ENCODE peak calls at places on chromosome 9, in ten cellular contexts. S is HepG2, G is GM23248, L is cardiac muscle cell, C is upper lobe of right lung, Z is right cardiac atrium, H is MM.1S, T is AG04450, P is neural progenitor cell, D is IMR-90. O is an unnamed sample.

GRCh38 chr9:15824310-15824709 is 271.5 kb downstream of the CCDC171 start:
- DNase-seq in P (peak; percentile 7), S (peak; percentile 28), L (peak; percentile 1), H (no peak), T (no peak), Z (no peak), C (no peak), G (peak; percentile 14), D (peak; percentile 21), O (no peak)

GRCh38 chr9:2622361-2623045 is 916 bp downstream of the VLDLR start:
- DNase-seq in L (peak; percentile 66), D (peak; percentile 17), S (no peak), T (no peak), Z (peak; percentile 35), P (peak; percentile 59), C (peak; percentile 74), H (no peak), G (peak; percentile 73), O (no peak)

GRCh38 chr9:128246471-128246870 is 29.3 kb downstream of the GOLGA2 start:
- DNase-seq in Z (no peak), D (no peak), T (no peak), G (no peak), C (no peak), P (no peak), H (no peak), S (no peak), L (no peak), O (no peak)

GRCh38 chr9:87350915-87351314 is 146.8 kb upstream of the DAPK1 start:
- DNase-seq in L (no peak), T (no peak), H (no peak), S (no peak), P (no peak), G (peak; percentile 34), C (no peak), Z (no peak), D (no peak), O (no peak)

GRCh38 chr9:27528886-27529315 is 713 bp downstream of the MOB3B start:
- DNase-seq in G (peak; percentile 38), P (peak; percentile 80), Z (peak; percentile 41), T (no peak), C (peak; percentile 82), L (peak; percentile 56), D (no peak), H (no peak), S (no peak), O (no peak)

GRCh38 chr9:97557606-97558095 is 56.2 kb downstream of the TMOD1 start:
- DNase-seq in D (no peak), S (no peak), Z (peak; percentile 84), L (no peak), P (no peak), C (peak; percentile 37), H (no peak), T (no peak), G (no peak), O (peak; percentile 80)

GRCh38 chr9:89428901-89429890 is 68.7 kb downstream of the SEMA4D start:
- DNase-seq in Z (no peak), P (peak; percentile 46), S (no peak), H (no peak), L (peak; percentile 38), T (no peak), D (no peak), C (no peak), G (no peak), O (no peak)

GRCh38 chr9:4894076-4894475 is 91.0 kb upstream of the JAK2 start:
- DNase-seq in P (no peak), D (peak; percentile 65), G (peak; percentile 80), H (no peak), L (no peak), T (no peak), Z (no peak), S (no peak), C (no peak), O (no peak)

GRCh38 chr9:120480707-120481106 is 99.3 kb downstream of the CDK5RAP2 start:
- DNase-seq in S (no peak), C (no peak), T (no peak), L (no peak), D (no peak), P (no peak), H (no peak), G (peak; percentile 39), Z (no peak), O (no peak)

GRCh38 chr9:115115924-115116323 is 2.0 kb downstream of the TNC start:
- DNase-seq in T (no peak), C (no peak), G (peak; percentile 94), D (peak; percentile 82), P (no peak), S (no peak), L (no peak), H (no peak), Z (no peak), O (no peak)
- H3K27me3 ChIP-seq in T (no peaks in the 10 kb centered on the region), C (no peaks in the 10 kb centered on the region), G (no peaks in the 10 kb centered on the region), D (no peaks in the 10 kb centered on the region), P (peaks cover 42% of the 10 kb centered on the region), S (no peaks in the 10 kb centered on the region), L (no peaks in the 10 kb centered on the region), H (no peaks in the 10 kb centered on the region), Z (peaks cover 2% of the 10 kb centered on the region), O (no peaks in the 10 kb centered on the region)

GRCh38 chr9:113547501-113547900 is 84.0 kb downstream of the RGS3 start:
- DNase-seq in H (no peak), P (no peak), S (no peak), G (no peak), Z (no peak), D (no peak), L (no peak), T (no peak), C (no peak), O (no peak)

GRCh38 chr9:113545068-113545467 is 81.5 kb downstream of the RGS3 start:
- DNase-seq in D (no peak), P (no peak), L (no peak), H (no peak), S (no peak), C (no peak), G (no peak), T (no peak), Z (no peak), O (no peak)

GRCh38 chr9:113548221-113549041 is 84.9 kb downstream of the RGS3 start:
- DNase-seq in D (no peak), L (peak; percentile 82), T (no peak), S (peak; percentile 93), C (peak; percentile 77), H (peak; percentile 74), P (peak; percentile 20), Z (peak; percentile 90), G (peak; percentile 55), O (peak; percentile 17)

GRCh38 chr9:113544001-113544340 is 80.4 kb downstream of the RGS3 start:
- DNase-seq in T (no peak), G (no peak), P (no peak), Z (no peak), S (no peak), H (no peak), L (no peak), C (no peak), D (no peak), O (no peak)

DNA sequence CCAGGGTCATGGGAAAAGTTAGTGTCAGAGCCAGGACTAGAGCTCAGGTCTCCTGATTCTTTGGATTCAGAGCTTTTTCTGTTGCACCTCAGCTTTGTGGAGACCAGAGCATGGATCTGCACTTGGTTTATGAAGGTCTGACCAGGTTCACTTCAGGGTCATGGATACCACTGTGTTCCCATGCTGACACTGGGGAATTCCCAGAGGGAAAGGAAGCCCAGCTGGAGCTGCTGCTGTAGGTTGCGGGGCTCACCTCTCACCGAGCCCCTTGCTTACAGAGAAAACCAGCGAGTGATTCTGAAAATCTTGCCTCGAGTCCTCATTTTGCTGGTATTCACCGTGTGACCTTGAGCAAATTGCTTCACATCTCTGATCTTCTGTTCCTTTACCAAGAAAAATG is 83.0 kb downstream of the RGS3 start:
- DNase-seq in Z (no peak), C (peak; percentile 18), H (no peak), S (no peak), G (no peak), P (no peak), L (no peak), D (no peak), T (no peak), O (no peak)
- H3K27ac ChIP-seq in Z (peak overlapping the region; percentile 42), C (no peak overlapping the region), H (no peak overlapping the region), S (no peak overlapping the region), G (no peak overlapping the region), P (no peak overlapping the region), L (peak overlapping the region; percentile 97), D (no peak overlapping the region), T (no peak overlapping the region), O (no peak overlapping the region)

DNA sequence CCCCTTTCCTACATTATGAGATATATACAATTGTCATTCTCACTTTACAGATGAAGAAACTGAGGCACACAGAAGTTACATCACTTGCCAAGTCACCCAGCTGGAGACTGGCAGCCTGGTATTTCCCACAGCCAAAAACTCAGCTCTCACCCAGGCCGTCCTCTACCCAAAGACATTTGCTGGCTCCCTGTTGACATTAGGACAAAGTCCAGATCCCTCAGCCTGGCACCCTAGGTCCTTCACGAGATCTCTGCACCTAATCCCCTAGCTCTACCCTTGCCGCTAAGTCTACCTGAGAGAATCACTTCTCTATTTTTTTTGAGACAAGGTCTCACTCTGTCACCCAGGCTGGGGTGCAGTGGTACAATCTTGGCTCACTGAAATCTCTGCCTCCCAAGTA is 26.8 kb upstream of the LHX2 start:
- DNase-seq in T (no peak), L (no peak), C (no peak), G (no peak), H (no peak), P (no peak), D (no peak), Z (no peak), S (no peak), O (no peak)
- H3K27me3 ChIP-seq in T (peaks cover 38% of the 10 kb centered on the region), L (peaks cover 79% of the 10 kb centered on the region), C (peaks cover 42% of the 10 kb centered on the region), G (peaks cover 71% of the 10 kb centered on the region), H (no peaks in the 10 kb centered on the region), P (peaks cover 76% of the 10 kb centered on the region), D (peaks cover 73% of the 10 kb centered on the region), Z (peaks cover 4% of the 10 kb centered on the region), S (peaks cover 8% of the 10 kb centered on the region), O (no peaks in the 10 kb centered on the region)

GRCh38 chr9:90540734-90541133 is 101.9 kb downstream of the DIRAS2 start:
- DNase-seq in C (no peak), T (no peak), L (no peak), H (no peak), P (no peak), G (no peak), S (no peak), Z (no peak), D (no peak), O (no peak)

GRCh38 chr9:90547896-90548295 is 94.7 kb downstream of the DIRAS2 start:
- DNase-seq in G (no peak), C (no peak), Z (no peak), H (no peak), P (peak; percentile 4), L (no peak), D (no peak), T (no peak), S (no peak), O (no peak)

GRCh38 chr9:90544488-90544887 is 98.1 kb downstream of the DIRAS2 start:
- DNase-seq in D (no peak), C (no peak), L (no peak), Z (no peak), T (no peak), S (no peak), P (no peak), H (no peak), G (no peak), O (no peak)

DNA sequence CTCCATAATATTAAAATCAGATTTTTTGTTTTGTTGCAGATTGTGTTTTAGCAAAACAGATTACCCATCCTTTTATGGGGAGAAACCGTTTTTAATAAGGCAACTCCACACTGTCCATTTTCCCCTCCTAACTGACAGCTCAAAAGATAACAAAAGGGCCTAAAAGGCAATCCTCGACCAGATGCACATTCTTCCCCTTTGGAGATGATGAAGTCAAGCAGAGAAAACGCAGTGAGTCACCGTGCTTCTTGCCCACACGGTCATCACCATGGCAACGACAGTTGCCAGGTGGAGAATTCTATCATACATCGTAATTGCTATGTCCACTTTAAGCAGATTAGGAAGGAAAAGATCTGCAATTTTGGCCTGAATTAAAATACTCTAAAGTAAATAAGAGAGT is 96.4 kb downstream of the DIRAS2 start:
- DNase-seq in T (peak; percentile 53), H (no peak), C (no peak), L (peak; percentile 7), D (peak; percentile 94), S (peak; percentile 22), G (peak; percentile 48), P (peak; percentile 93), Z (no peak), O (no peak)
- H3K27ac ChIP-seq in T (no peak overlapping the region), H (no peak overlapping the region), C (no peak overlapping the region), L (no peak overlapping the region), D (no peak overlapping the region), S (no peak overlapping the region), G (no peak overlapping the region), P (no peak overlapping the region), Z (no peak overlapping the region), O (no peak overlapping the region)

O was measured in thoracic aorta.